ENCODE peak calls at places on chromosome 16, in five cellular contexts. R is CD8-positive, alpha-beta T cell; T is CD4-positive, alpha-beta memory T cell; P is DND-41; Q is AG04450. O is an unnamed sample.

GRCh38 chr16:1794221-1794871 is 841 bp upstream of the IGFALS start:
- DNase-seq in R (no peak), T (no peak), P (no peak), Q (no peak), O (no peak)

GRCh38 chr16:8929086-8929748 is 34.5 kb downstream of the USP7 start:
- DNase-seq in R (no peak), T (no peak), P (no peak), Q (no peak), O (no peak)

GRCh38 chr16:70441406-70441990 is 2.6 kb upstream of the ST3GAL2 start:
- DNase-seq in R (no peak), T (no peak), P (no peak), Q (no peak), O (no peak)

GRCh38 chr16:50699345-50700159 is 6.1 kb downstream of the NOD2 start:
- DNase-seq in R (no peak), T (no peak), P (no peak), Q (no peak), O (peak; percentile 54)

GRCh38 chr16:70594569-70594968 is 51.8 kb upstream of the IL34 start:
- DNase-seq in R (no peak), T (no peak), P (no peak), Q (no peak), O (no peak)

GRCh38 chr16:1698680-1699079 is 7.3 kb upstream of the MAPK8IP3 start:
- DNase-seq in R (no peak), T (no peak), P (no peak), Q (no peak), O (no peak)

GRCh38 chr16:65644821-65645220 is 523.0 kb upstream of the CDH11 start:
- DNase-seq in R (no peak), T (no peak), P (no peak), Q (no peak), O (no peak)

GRCh38 chr16:29898786-29899515 is 399 bp downstream of the SEZ6L2 start:
- DNase-seq in R (no peak), T (no peak), P (no peak), Q (no peak), O (no peak)

GRCh38 chr16:30367349-30368009 is 2.8 kb downstream of the TBC1D10B start:
- DNase-seq in R (no peak), T (no peak), P (no peak), Q (no peak), O (no peak)

GRCh38 chr16:48121276-48121675 is 34.5 kb downstream of the ABCC12 start:
- DNase-seq in R (no peak), T (no peak), P (no peak), Q (no peak), O (no peak)

GRCh38 chr16:81537721-81538561 is 93.3 kb downstream of the CMIP start:
- DNase-seq in R (no peak), T (no peak), P (no peak), Q (no peak), O (no peak)

GRCh38 chr16:58329147-58329546 is 34.3 kb upstream of the PRSS54 start:
- DNase-seq in R (no peak), T (no peak), P (no peak), Q (no peak), O (no peak)

GRCh38 chr16:11100239-11100750 is 155.7 kb downstream of the SOCS1 start:
- DNase-seq in R (no peak), T (no peak), P (no peak), Q (peak; percentile 94), O (no peak)

GRCh38 chr16:84059946-84060901 is 17.6 kb upstream of the SLC38A8 start:
- DNase-seq in R (no peak), T (no peak), P (no peak), Q (no peak), O (no peak)

GRCh38 chr16:14486520-14487303 is 143.3 kb downstream of the PARN start:
- DNase-seq in R (no peak), T (no peak), P (no peak), Q (peak; percentile 86), O (no peak)

GRCh38 chr16:19618876-19619275 is 63.4 kb downstream of the VPS35L start:
- DNase-seq in R (no peak), T (no peak), P (no peak), Q (no peak), O (no peak)

GRCh38 chr16:73058616-73059409 is 10.9 kb upstream of the ZFHX3 start:
- DNase-seq in R (no peak), T (no peak), P (peak; percentile 60), Q (no peak), O (no peak)

GRCh38 chr16:3810818-3811217 is 69.7 kb downstream of the CREBBP start:
- DNase-seq in R (no peak), T (no peak), P (no peak), Q (no peak), O (no peak)

GRCh38 chr16:3022697-3023414 is 886 bp downstream of the HCFC1R1 start:
- DNase-seq in R (no peak), T (no peak), P (no peak), Q (no peak), O (no peak)

GRCh38 chr16:17397499-17397891 is 73.3 kb downstream of the XYLT1 start:
- DNase-seq in R (no peak), T (peak; percentile 40), P (no peak), Q (no peak), O (peak; percentile 13)

GRCh38 chr16:29712770-29713169 is 33.0 kb downstream of the C16orf54 start:
- DNase-seq in R (no peak), T (no peak), P (no peak), Q (no peak), O (no peak)

GRCh38 chr16:75593308-75593707 is 27.1 kb downstream of the GABARAPL2 start:
- DNase-seq in R (no peak), T (no peak), P (no peak), Q (no peak), O (no peak)

GRCh38 chr16:15829460-15829859 is 27.4 kb downstream of the MYH11 start:
- DNase-seq in R (no peak), T (no peak), P (no peak), Q (peak; percentile 44), O (no peak)

GRCh38 chr16:17366299-17366961 is 104.3 kb downstream of the XYLT1 start:
- DNase-seq in R (no peak), T (no peak), P (no peak), Q (no peak), O (no peak)

DNA sequence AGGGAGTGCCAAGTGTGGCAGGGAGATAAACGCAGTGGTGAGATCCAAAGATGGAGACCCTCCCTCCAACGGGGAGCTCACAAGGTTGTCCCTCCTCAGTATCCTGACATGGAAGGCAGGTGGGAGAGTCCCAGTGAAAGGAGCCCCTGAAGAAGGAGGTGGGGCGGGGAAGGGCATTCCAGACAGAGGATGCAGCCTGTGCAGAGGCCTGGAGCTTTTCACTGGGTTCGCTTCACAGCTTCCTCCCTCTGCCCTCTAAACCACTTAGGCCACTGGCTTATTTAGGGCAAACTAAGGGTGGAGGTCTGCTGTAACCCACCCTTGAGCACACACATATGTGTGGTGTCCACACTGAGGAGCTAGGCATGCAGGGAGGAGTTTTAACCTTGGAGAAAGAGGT is 1.8 kb downstream of the GSG1L start:
- DNase-seq in R (no peak), T (no peak), P (no peak), Q (no peak), O (no peak)
- H3K4me3 ChIP-seq in R (no peak overlapping the region), T (no peak overlapping the region), P (no peak overlapping the region), Q (no peak overlapping the region), O (no peak overlapping the region)

GRCh38 chr16:26051078-26051477 is 359.3 kb downstream of the HS3ST4 start:
- DNase-seq in R (no peak), T (no peak), P (no peak), Q (no peak), O (no peak)

GRCh38 chr16:26058326-26058725 is 366.6 kb downstream of the HS3ST4 start:
- DNase-seq in R (no peak), T (no peak), P (no peak), Q (no peak), O (no peak)

GRCh38 chr16:26050489-26050888 is 358.7 kb downstream of the HS3ST4 start:
- DNase-seq in R (no peak), T (no peak), P (no peak), Q (no peak), O (no peak)

DNA sequence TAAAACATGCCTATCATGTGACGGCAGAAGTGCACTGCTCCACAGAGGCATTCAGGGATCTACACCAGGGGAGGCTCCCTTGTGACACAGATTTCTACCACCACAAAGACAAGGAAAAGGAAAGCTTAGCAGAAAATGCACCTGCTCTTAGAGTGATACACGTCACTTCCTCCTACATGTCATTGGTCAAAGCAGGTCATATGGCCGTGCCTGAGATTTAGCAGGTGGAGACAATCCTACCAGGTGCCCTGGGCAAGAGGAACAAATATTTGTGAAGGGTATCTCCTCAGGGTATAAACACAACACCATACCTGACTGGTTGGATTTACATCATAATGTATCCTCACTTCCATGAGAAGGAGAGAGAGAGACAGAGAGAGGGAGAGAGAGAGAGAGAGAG is 362.1 kb downstream of the HS3ST4 start:
- DNase-seq in R (no peak), T (no peak), P (no peak), Q (no peak), O (no peak)
- H3K9me3 ChIP-seq in R (no peaks in the 10 kb centered on the region), T (no peaks in the 10 kb centered on the region), P (no peaks in the 10 kb centered on the region), Q (peaks cover 40% of the 10 kb centered on the region), O (no peaks in the 10 kb centered on the region)

GRCh38 chr16:280552-280951 is at the start of gene ARHGDIG:
- DNase-seq in R (no peak), T (no peak), P (no peak), Q (no peak), O (no peak)
- H3K4me3 ChIP-seq in R (no peak within 1 kb of the TSS), T (no peak within 1 kb of the TSS), P (no peak within 1 kb of the TSS), Q (peak within 1 kb of the TSS; percentile 31), O (peak within 1 kb of the TSS; percentile 25)

GRCh38 chr16:63188076-63188771 is 1152.0 kb upstream of the CDH8 start:
- DNase-seq in R (no peak), T (no peak), P (no peak), Q (no peak), O (no peak)

GRCh38 chr16:63187638-63188037 is 1151.4 kb upstream of the CDH8 start:
- DNase-seq in R (no peak), T (no peak), P (no peak), Q (no peak), O (no peak)

GRCh38 chr16:63185235-63185780 is 1149.1 kb upstream of the CDH8 start:
- DNase-seq in R (no peak), T (no peak), P (no peak), Q (no peak), O (no peak)
- H3K9me3 ChIP-seq in R (peaks cover 3% of the 10 kb centered on the region), T (peaks cover 14% of the 10 kb centered on the region), P (no peaks in the 10 kb centered on the region), Q (peaks cover 4% of the 10 kb centered on the region), O (no peaks in the 10 kb centered on the region)

GRCh38 chr16:87463722-87464690 is 28.8 kb downstream of the ZCCHC14 start:
- DNase-seq in R (peak; percentile 53), T (peak; percentile 7), P (peak; percentile 9), Q (peak; percentile 54), O (no peak)

GRCh38 chr16:87466975-87467501 is 25.8 kb downstream of the ZCCHC14 start:
- DNase-seq in R (no peak), T (no peak), P (no peak), Q (no peak), O (no peak)

GRCh38 chr16:87465306-87465705 is 27.5 kb downstream of the ZCCHC14 start:
- DNase-seq in R (no peak), T (no peak), P (peak; percentile 9), Q (peak; percentile 52), O (no peak)

GRCh38 chr16:87461466-87461975 is 31.3 kb downstream of the ZCCHC14 start:
- DNase-seq in R (no peak), T (peak; percentile 10), P (no peak), Q (no peak), O (no peak)

GRCh38 chr16:87464691-87465300 is 28.0 kb downstream of the ZCCHC14 start:
- DNase-seq in R (no peak), T (no peak), P (peak; percentile 28), Q (peak; percentile 88), O (no peak)
- H3K4me3 ChIP-seq in R (no peak overlapping the region), T (no peak overlapping the region), P (no peak overlapping the region), Q (peak overlapping the region; percentile 51), O (peak overlapping the region; percentile 7)